ENCODE peak calls at places on chromosomes 1 and 21, in four cellular contexts. W is trophoblast cell, N is H9, Y is IMR-90. U is an unnamed sample.

GRCh38 chr21:14989359-14989758 is 75.4 kb downstream of the NRIP1 start:
- DNase-seq in W (no peak), N (no peak), Y (peak; percentile 77), U (no peak)

GRCh38 chr1:109025691-109026090 is 16.2 kb downstream of the WDR47 start:
- DNase-seq in W (no peak), N (no peak), Y (peak; percentile 49), U (no peak)

GRCh38 chr1:27137022-27137542 is 17.8 kb downstream of the SLC9A1 start:
- DNase-seq in W (no peak), N (peak; percentile 46), Y (no peak), U (no peak)

GRCh38 chr1:2381741-2382620 is 9.4 kb downstream of the MORN1 start:
- DNase-seq in W (peak; percentile 86), N (peak; percentile 89), Y (peak; percentile 70), U (peak; percentile 67)

GRCh38 chr1:28112388-28113311 is 24.2 kb upstream of the EYA3 start:
- DNase-seq in W (peak; percentile 58), N (peak; percentile 49), Y (peak; percentile 93), U (no peak)

GRCh38 chr1:204477036-204477740 is 17.4 kb downstream of the PIK3C2B start:
- DNase-seq in W (no peak), N (no peak), Y (peak; percentile 48), U (no peak)

GRCh38 chr1:5890346-5891106 is 101.7 kb downstream of the NPHP4 start:
- DNase-seq in W (no peak), N (no peak), Y (no peak), U (no peak)

GRCh38 chr1:113147826-113148225 is 74.8 kb downstream of the LRIG2 start:
- DNase-seq in W (peak; percentile 28), N (no peak), Y (no peak), U (no peak)

GRCh38 chr21:32172106-32172505 is 106.7 kb downstream of the MIS18A start:
- DNase-seq in W (no peak), N (no peak), Y (no peak), U (no peak)

GRCh38 chr1:227998374-227999055 is 8.3 kb upstream of the WNT3A start:
- DNase-seq in W (no peak), N (no peak), Y (no peak), U (no peak)

GRCh38 chr1:85174492-85174891 is 26.3 kb downstream of the SYDE2 start:
- DNase-seq in W (no peak), N (no peak), Y (peak; percentile 48), U (no peak)

GRCh38 chr1:81554108-81554507 is 246.6 kb upstream of the ADGRL2 start:
- DNase-seq in W (no peak), N (no peak), Y (no peak), U (no peak)

GRCh38 chr1:211625040-211625439 is 46.1 kb upstream of the SLC30A1 start:
- DNase-seq in W (peak; percentile 72), N (no peak), Y (peak; percentile 51), U (no peak)

GRCh38 chr1:239816090-239816812 is 275.4 kb upstream of the FMN2 start:
- DNase-seq in W (peak; percentile 89), N (peak; percentile 78), Y (peak; percentile 55), U (no peak)

GRCh38 chr1:111399792-111400610 is 27.5 kb downstream of the OVGP1 start:
- DNase-seq in W (peak; percentile 84), N (no peak), Y (peak; percentile 55), U (peak; percentile 41)

GRCh38 chr1:170692866-170693575 is 29.1 kb downstream of the PRRX1 start:
- DNase-seq in W (no peak), N (no peak), Y (peak; percentile 91), U (no peak)

GRCh38 chr1:157626099-157626498 is 28.2 kb upstream of the FCRL4 start:
- DNase-seq in W (peak; percentile 17), N (peak; percentile 70), Y (no peak), U (no peak)

GRCh38 chr1:11229178-11229577 is 33.2 kb downstream of the MTOR start:
- DNase-seq in W (no peak), N (no peak), Y (no peak), U (no peak)

GRCh38 chr1:28281608-28282425 is 22.5 kb downstream of the SESN2 start:
- DNase-seq in W (no peak), N (no peak), Y (no peak), U (no peak)

GRCh38 chr1:160366731-160367515 is at the start of gene NHLH1:
- DNase-seq in W (no peak), N (no peak), Y (no peak), U (no peak)
- H2BK5ac ChIP-seq in W (no peak within 1 kb of the TSS), N (no peak within 1 kb of the TSS), Y (no peak within 1 kb of the TSS), U (no peak within 1 kb of the TSS)

DNA sequence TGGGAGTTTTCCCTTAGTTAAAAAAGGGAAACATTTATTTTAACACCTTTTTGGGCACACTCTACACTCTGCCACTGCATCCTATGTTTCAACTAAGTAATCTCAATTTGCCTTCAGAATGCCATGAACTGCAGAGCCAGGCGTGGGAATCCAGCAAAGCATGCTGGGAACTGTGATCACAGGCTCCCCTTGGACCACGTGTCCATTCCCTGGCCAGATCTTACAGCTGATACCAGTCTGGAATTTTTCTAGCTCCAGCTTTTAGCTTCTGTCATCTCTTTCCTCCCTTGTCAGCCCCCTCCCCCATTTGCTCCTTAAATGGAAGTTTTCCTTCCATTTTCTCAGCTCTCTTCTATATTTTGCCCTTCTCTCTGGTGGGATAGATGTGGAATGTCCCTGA is 29.4 kb downstream of the RCSD1 start:
- DNase-seq in W (no peak), N (no peak), Y (no peak), U (no peak)
- H3K27ac ChIP-seq in W (peak overlapping the region; percentile 23), N (no peak overlapping the region), Y (no peak overlapping the region), U (no peak overlapping the region)

GRCh38 chr1:160625725-160626498 is 20.9 kb downstream of the SLAMF1 start:
- DNase-seq in W (no peak), N (no peak), Y (no peak), U (no peak)

GRCh38 chr1:160626560-160627342 is 20.1 kb downstream of the SLAMF1 start:
- DNase-seq in W (no peak), N (no peak), Y (no peak), U (no peak)

GRCh38 chr1:160629286-160630210 is 17.3 kb downstream of the SLAMF1 start:
- DNase-seq in W (peak; percentile 89), N (no peak), Y (no peak), U (no peak)

GRCh38 chr1:160630523-160631087 is 16.2 kb downstream of the SLAMF1 start:
- DNase-seq in W (no peak), N (no peak), Y (no peak), U (no peak)

GRCh38 chr1:160628799-160629263 is 18.0 kb downstream of the SLAMF1 start:
- DNase-seq in W (peak; percentile 22), N (no peak), Y (no peak), U (no peak)
- H2BK5ac ChIP-seq in W (peak overlapping the region; percentile 4), N (no peak overlapping the region), Y (no peak overlapping the region), U (no peak overlapping the region)

DNA sequence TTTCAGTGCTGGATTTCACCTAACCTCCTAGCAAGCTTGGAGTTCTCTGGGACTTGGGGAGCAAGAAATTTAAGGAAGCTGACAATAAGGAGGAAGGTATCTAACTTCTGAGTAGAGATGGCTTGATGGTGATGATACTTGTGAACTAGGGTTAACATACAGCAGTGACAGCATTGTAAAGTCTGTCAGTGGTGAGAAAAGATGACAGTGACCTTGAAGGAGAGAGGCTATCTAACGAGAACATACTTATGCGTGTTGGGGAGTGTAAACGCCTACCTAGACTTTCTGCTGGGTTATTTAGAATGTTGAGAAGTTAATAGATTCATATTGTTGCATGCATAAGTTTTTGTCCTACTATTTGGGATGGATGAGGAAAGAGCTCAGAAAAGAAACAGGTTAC is 16.3 kb downstream of the POU2F1 start:
- DNase-seq in W (no peak), N (no peak), Y (no peak), U (no peak)
- H3K27ac ChIP-seq in W (no peak overlapping the region), N (no peak overlapping the region), Y (no peak overlapping the region), U (no peak overlapping the region)

GRCh38 chr1:218459878-218460277 is 114.7 kb downstream of the TGFB2 start:
- DNase-seq in W (peak; percentile 54), N (peak; percentile 56), Y (peak; percentile 84), U (peak; percentile 58)
- H2BK5ac ChIP-seq in W (peak overlapping the region; percentile 41), N (no peak overlapping the region), Y (peak overlapping the region; percentile 55), U (no peak overlapping the region)

DNA sequence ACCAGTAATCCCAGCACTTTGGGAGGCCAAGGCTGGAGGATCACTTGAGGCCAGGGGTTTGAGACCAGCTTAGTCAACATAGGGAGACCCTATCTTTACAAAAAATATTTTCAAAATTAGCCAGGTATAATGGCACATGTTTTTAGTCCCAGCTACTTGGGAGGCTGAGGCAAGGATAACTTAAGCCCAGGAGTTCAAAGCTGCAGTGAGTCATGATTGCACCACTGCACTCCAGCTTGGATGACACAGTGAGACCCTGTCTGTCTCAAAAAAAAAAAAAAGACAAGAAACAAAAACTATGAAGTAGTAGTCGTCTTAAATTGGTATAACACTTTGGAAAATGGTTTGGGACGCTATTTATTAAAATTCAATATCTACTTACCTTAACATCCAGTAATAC is 7.7 kb downstream of the AIM2 start:
- DNase-seq in W (peak; percentile 24), N (no peak), Y (peak; percentile 78), U (no peak)
- H3K27ac ChIP-seq in W (no peak overlapping the region), N (no peak overlapping the region), Y (no peak overlapping the region), U (no peak overlapping the region)